ENCODE peak calls at places on chromosomes 11 and 22, in seven cellular contexts. One of them, this sample, is unnamed.

GRCh38 chr11:67266424-67267187 is at the start of gene GRK2:
- DNase-seq in stimulated activated CD4-positive, alpha-beta T cell treated with anti-CD3 and anti-CD28 coated beads, Interleukin-1b, Interleukin-23, amount 100 ng/mL, for 24 hours: no peak
- DNase-seq in effector CD4-positive, alpha-beta T cell: no peak
- DNase-seq in NCI-H748 treated with DMSO at 0.1 percent for 48 hours: no peak
- DNase-seq in activated naive CD4-positive, alpha-beta T cell treated with anti-CD3 and anti-CD28 coated beads, Interleukin-2, amount 10 ng/mL, durations not matched to agents 7 days and 5 days: peak
- DNase-seq in stimulated activated CD8-positive, alpha-beta memory T cell treated with anti-CD3 and anti-CD28 coated beads, Interleukin-12 subunit alpha, Interleukin-12 subunit beta, amount 100 ng/mL, for 1 hour: no peak
- DNase-seq in HCT116: no peak
- DNase-seq in this sample: peak

GRCh38 chr11:3803726-3804510 is 4.4 kb upstream of the PGAP2 start:
- DNase-seq in stimulated activated CD4-positive, alpha-beta T cell treated with anti-CD3 and anti-CD28 coated beads, Interleukin-1b, Interleukin-23, amount 100 ng/mL, for 24 hours: no peak
- DNase-seq in effector CD4-positive, alpha-beta T cell: no peak
- DNase-seq in NCI-H748 treated with DMSO at 0.1 percent for 48 hours: no peak
- DNase-seq in activated naive CD4-positive, alpha-beta T cell treated with anti-CD3 and anti-CD28 coated beads, Interleukin-2, amount 10 ng/mL, durations not matched to agents 7 days and 5 days: no peak
- DNase-seq in stimulated activated CD8-positive, alpha-beta memory T cell treated with anti-CD3 and anti-CD28 coated beads, Interleukin-12 subunit alpha, Interleukin-12 subunit beta, amount 100 ng/mL, for 1 hour: no peak
- DNase-seq in HCT116: no peak
- DNase-seq in this sample: no peak

GRCh38 chr11:77046060-77046501 is 11.9 kb downstream of the B3GNT6 start:
- DNase-seq in stimulated activated CD4-positive, alpha-beta T cell treated with anti-CD3 and anti-CD28 coated beads, Interleukin-1b, Interleukin-23, amount 100 ng/mL, for 24 hours: peak
- DNase-seq in effector CD4-positive, alpha-beta T cell: peak
- DNase-seq in NCI-H748 treated with DMSO at 0.1 percent for 48 hours: peak
- DNase-seq in activated naive CD4-positive, alpha-beta T cell treated with anti-CD3 and anti-CD28 coated beads, Interleukin-2, amount 10 ng/mL, durations not matched to agents 7 days and 5 days: peak
- DNase-seq in stimulated activated CD8-positive, alpha-beta memory T cell treated with anti-CD3 and anti-CD28 coated beads, Interleukin-12 subunit alpha, Interleukin-12 subunit beta, amount 100 ng/mL, for 1 hour: no peak
- DNase-seq in HCT116: peak
- DNase-seq in this sample: peak

GRCh38 chr11:79592441-79593223 is 151.8 kb upstream of the TENM4 start:
- DNase-seq in stimulated activated CD4-positive, alpha-beta T cell treated with anti-CD3 and anti-CD28 coated beads, Interleukin-1b, Interleukin-23, amount 100 ng/mL, for 24 hours: no peak
- DNase-seq in effector CD4-positive, alpha-beta T cell: no peak
- DNase-seq in NCI-H748 treated with DMSO at 0.1 percent for 48 hours: no peak
- DNase-seq in activated naive CD4-positive, alpha-beta T cell treated with anti-CD3 and anti-CD28 coated beads, Interleukin-2, amount 10 ng/mL, durations not matched to agents 7 days and 5 days: no peak
- DNase-seq in stimulated activated CD8-positive, alpha-beta memory T cell treated with anti-CD3 and anti-CD28 coated beads, Interleukin-12 subunit alpha, Interleukin-12 subunit beta, amount 100 ng/mL, for 1 hour: no peak
- DNase-seq in HCT116: no peak
- DNase-seq in this sample: no peak

GRCh38 chr11:117523680-117524079 is 196.0 kb downstream of the CEP164 start:
- DNase-seq in stimulated activated CD4-positive, alpha-beta T cell treated with anti-CD3 and anti-CD28 coated beads, Interleukin-1b, Interleukin-23, amount 100 ng/mL, for 24 hours: no peak
- DNase-seq in effector CD4-positive, alpha-beta T cell: no peak
- DNase-seq in NCI-H748 treated with DMSO at 0.1 percent for 48 hours: no peak
- DNase-seq in activated naive CD4-positive, alpha-beta T cell treated with anti-CD3 and anti-CD28 coated beads, Interleukin-2, amount 10 ng/mL, durations not matched to agents 7 days and 5 days: no peak
- DNase-seq in stimulated activated CD8-positive, alpha-beta memory T cell treated with anti-CD3 and anti-CD28 coated beads, Interleukin-12 subunit alpha, Interleukin-12 subunit beta, amount 100 ng/mL, for 1 hour: no peak
- DNase-seq in HCT116: no peak
- DNase-seq in this sample: no peak

GRCh38 chr11:62680825-62681240 is 2.0 kb upstream of the UBXN1 start:
- DNase-seq in stimulated activated CD4-positive, alpha-beta T cell treated with anti-CD3 and anti-CD28 coated beads, Interleukin-1b, Interleukin-23, amount 100 ng/mL, for 24 hours: no peak
- DNase-seq in effector CD4-positive, alpha-beta T cell: no peak
- DNase-seq in NCI-H748 treated with DMSO at 0.1 percent for 48 hours: no peak
- DNase-seq in activated naive CD4-positive, alpha-beta T cell treated with anti-CD3 and anti-CD28 coated beads, Interleukin-2, amount 10 ng/mL, durations not matched to agents 7 days and 5 days: peak
- DNase-seq in stimulated activated CD8-positive, alpha-beta memory T cell treated with anti-CD3 and anti-CD28 coated beads, Interleukin-12 subunit alpha, Interleukin-12 subunit beta, amount 100 ng/mL, for 1 hour: no peak
- DNase-seq in HCT116: peak
- DNase-seq in this sample: no peak

GRCh38 chr11:66327171-66328035 is 8.8 kb downstream of the RIN1 start:
- DNase-seq in stimulated activated CD4-positive, alpha-beta T cell treated with anti-CD3 and anti-CD28 coated beads, Interleukin-1b, Interleukin-23, amount 100 ng/mL, for 24 hours: no peak
- DNase-seq in effector CD4-positive, alpha-beta T cell: no peak
- DNase-seq in NCI-H748 treated with DMSO at 0.1 percent for 48 hours: no peak
- DNase-seq in activated naive CD4-positive, alpha-beta T cell treated with anti-CD3 and anti-CD28 coated beads, Interleukin-2, amount 10 ng/mL, durations not matched to agents 7 days and 5 days: no peak
- DNase-seq in stimulated activated CD8-positive, alpha-beta memory T cell treated with anti-CD3 and anti-CD28 coated beads, Interleukin-12 subunit alpha, Interleukin-12 subunit beta, amount 100 ng/mL, for 1 hour: no peak
- DNase-seq in HCT116: no peak
- DNase-seq in this sample: no peak

GRCh38 chr11:12421386-12421785 is 44.0 kb downstream of the PARVA start:
- DNase-seq in stimulated activated CD4-positive, alpha-beta T cell treated with anti-CD3 and anti-CD28 coated beads, Interleukin-1b, Interleukin-23, amount 100 ng/mL, for 24 hours: no peak
- DNase-seq in effector CD4-positive, alpha-beta T cell: no peak
- DNase-seq in NCI-H748 treated with DMSO at 0.1 percent for 48 hours: no peak
- DNase-seq in activated naive CD4-positive, alpha-beta T cell treated with anti-CD3 and anti-CD28 coated beads, Interleukin-2, amount 10 ng/mL, durations not matched to agents 7 days and 5 days: no peak
- DNase-seq in stimulated activated CD8-positive, alpha-beta memory T cell treated with anti-CD3 and anti-CD28 coated beads, Interleukin-12 subunit alpha, Interleukin-12 subunit beta, amount 100 ng/mL, for 1 hour: no peak
- DNase-seq in HCT116: no peak
- DNase-seq in this sample: no peak

GRCh38 chr11:3006505-3007260 is 14.6 kb upstream of the NAP1L4 start:
- DNase-seq in stimulated activated CD4-positive, alpha-beta T cell treated with anti-CD3 and anti-CD28 coated beads, Interleukin-1b, Interleukin-23, amount 100 ng/mL, for 24 hours: no peak
- DNase-seq in effector CD4-positive, alpha-beta T cell: no peak
- DNase-seq in NCI-H748 treated with DMSO at 0.1 percent for 48 hours: no peak
- DNase-seq in activated naive CD4-positive, alpha-beta T cell treated with anti-CD3 and anti-CD28 coated beads, Interleukin-2, amount 10 ng/mL, durations not matched to agents 7 days and 5 days: peak
- DNase-seq in stimulated activated CD8-positive, alpha-beta memory T cell treated with anti-CD3 and anti-CD28 coated beads, Interleukin-12 subunit alpha, Interleukin-12 subunit beta, amount 100 ng/mL, for 1 hour: peak
- DNase-seq in HCT116: no peak
- DNase-seq in this sample: no peak

GRCh38 chr11:2850366-2850765 is 35.2 kb downstream of the CDKN1C start:
- DNase-seq in stimulated activated CD4-positive, alpha-beta T cell treated with anti-CD3 and anti-CD28 coated beads, Interleukin-1b, Interleukin-23, amount 100 ng/mL, for 24 hours: no peak
- DNase-seq in effector CD4-positive, alpha-beta T cell: no peak
- DNase-seq in NCI-H748 treated with DMSO at 0.1 percent for 48 hours: no peak
- DNase-seq in activated naive CD4-positive, alpha-beta T cell treated with anti-CD3 and anti-CD28 coated beads, Interleukin-2, amount 10 ng/mL, durations not matched to agents 7 days and 5 days: no peak
- DNase-seq in stimulated activated CD8-positive, alpha-beta memory T cell treated with anti-CD3 and anti-CD28 coated beads, Interleukin-12 subunit alpha, Interleukin-12 subunit beta, amount 100 ng/mL, for 1 hour: no peak
- DNase-seq in HCT116: no peak
- DNase-seq in this sample: no peak

GRCh38 chr11:92204731-92205130 is 19.9 kb upstream of the FAT3 start:
- DNase-seq in stimulated activated CD4-positive, alpha-beta T cell treated with anti-CD3 and anti-CD28 coated beads, Interleukin-1b, Interleukin-23, amount 100 ng/mL, for 24 hours: no peak
- DNase-seq in effector CD4-positive, alpha-beta T cell: no peak
- DNase-seq in NCI-H748 treated with DMSO at 0.1 percent for 48 hours: no peak
- DNase-seq in activated naive CD4-positive, alpha-beta T cell treated with anti-CD3 and anti-CD28 coated beads, Interleukin-2, amount 10 ng/mL, durations not matched to agents 7 days and 5 days: no peak
- DNase-seq in stimulated activated CD8-positive, alpha-beta memory T cell treated with anti-CD3 and anti-CD28 coated beads, Interleukin-12 subunit alpha, Interleukin-12 subunit beta, amount 100 ng/mL, for 1 hour: no peak
- DNase-seq in HCT116: no peak
- DNase-seq in this sample: no peak

GRCh38 chr11:44316388-44317240 is 6.7 kb upstream of the ALX4 start:
- DNase-seq in stimulated activated CD4-positive, alpha-beta T cell treated with anti-CD3 and anti-CD28 coated beads, Interleukin-1b, Interleukin-23, amount 100 ng/mL, for 24 hours: no peak
- DNase-seq in effector CD4-positive, alpha-beta T cell: no peak
- DNase-seq in NCI-H748 treated with DMSO at 0.1 percent for 48 hours: no peak
- DNase-seq in activated naive CD4-positive, alpha-beta T cell treated with anti-CD3 and anti-CD28 coated beads, Interleukin-2, amount 10 ng/mL, durations not matched to agents 7 days and 5 days: no peak
- DNase-seq in stimulated activated CD8-positive, alpha-beta memory T cell treated with anti-CD3 and anti-CD28 coated beads, Interleukin-12 subunit alpha, Interleukin-12 subunit beta, amount 100 ng/mL, for 1 hour: no peak
- DNase-seq in HCT116: no peak
- DNase-seq in this sample: no peak

GRCh38 chr11:57751676-57752253 is at the start of gene BTBD18:
- DNase-seq in stimulated activated CD4-positive, alpha-beta T cell treated with anti-CD3 and anti-CD28 coated beads, Interleukin-1b, Interleukin-23, amount 100 ng/mL, for 24 hours: no peak
- DNase-seq in effector CD4-positive, alpha-beta T cell: no peak
- DNase-seq in NCI-H748 treated with DMSO at 0.1 percent for 48 hours: peak
- DNase-seq in activated naive CD4-positive, alpha-beta T cell treated with anti-CD3 and anti-CD28 coated beads, Interleukin-2, amount 10 ng/mL, durations not matched to agents 7 days and 5 days: peak
- DNase-seq in stimulated activated CD8-positive, alpha-beta memory T cell treated with anti-CD3 and anti-CD28 coated beads, Interleukin-12 subunit alpha, Interleukin-12 subunit beta, amount 100 ng/mL, for 1 hour: no peak
- DNase-seq in HCT116: no peak
- DNase-seq in this sample: no peak

GRCh38 chr11:92511522-92512203 is 287.0 kb downstream of the FAT3 start:
- DNase-seq in stimulated activated CD4-positive, alpha-beta T cell treated with anti-CD3 and anti-CD28 coated beads, Interleukin-1b, Interleukin-23, amount 100 ng/mL, for 24 hours: no peak
- DNase-seq in effector CD4-positive, alpha-beta T cell: no peak
- DNase-seq in NCI-H748 treated with DMSO at 0.1 percent for 48 hours: no peak
- DNase-seq in activated naive CD4-positive, alpha-beta T cell treated with anti-CD3 and anti-CD28 coated beads, Interleukin-2, amount 10 ng/mL, durations not matched to agents 7 days and 5 days: no peak
- DNase-seq in stimulated activated CD8-positive, alpha-beta memory T cell treated with anti-CD3 and anti-CD28 coated beads, Interleukin-12 subunit alpha, Interleukin-12 subunit beta, amount 100 ng/mL, for 1 hour: no peak
- DNase-seq in HCT116: no peak
- DNase-seq in this sample: no peak

GRCh38 chr11:31981457-31981856 is 109.4 kb upstream of the RCN1 start:
- DNase-seq in stimulated activated CD4-positive, alpha-beta T cell treated with anti-CD3 and anti-CD28 coated beads, Interleukin-1b, Interleukin-23, amount 100 ng/mL, for 24 hours: no peak
- DNase-seq in effector CD4-positive, alpha-beta T cell: no peak
- DNase-seq in NCI-H748 treated with DMSO at 0.1 percent for 48 hours: no peak
- DNase-seq in activated naive CD4-positive, alpha-beta T cell treated with anti-CD3 and anti-CD28 coated beads, Interleukin-2, amount 10 ng/mL, durations not matched to agents 7 days and 5 days: no peak
- DNase-seq in stimulated activated CD8-positive, alpha-beta memory T cell treated with anti-CD3 and anti-CD28 coated beads, Interleukin-12 subunit alpha, Interleukin-12 subunit beta, amount 100 ng/mL, for 1 hour: no peak
- DNase-seq in HCT116: no peak
- DNase-seq in this sample: no peak

GRCh38 chr11:44711113-44711512 is 15.6 kb upstream of the TSPAN18 start:
- DNase-seq in stimulated activated CD4-positive, alpha-beta T cell treated with anti-CD3 and anti-CD28 coated beads, Interleukin-1b, Interleukin-23, amount 100 ng/mL, for 24 hours: no peak
- DNase-seq in effector CD4-positive, alpha-beta T cell: no peak
- DNase-seq in NCI-H748 treated with DMSO at 0.1 percent for 48 hours: no peak
- DNase-seq in activated naive CD4-positive, alpha-beta T cell treated with anti-CD3 and anti-CD28 coated beads, Interleukin-2, amount 10 ng/mL, durations not matched to agents 7 days and 5 days: no peak
- DNase-seq in stimulated activated CD8-positive, alpha-beta memory T cell treated with anti-CD3 and anti-CD28 coated beads, Interleukin-12 subunit alpha, Interleukin-12 subunit beta, amount 100 ng/mL, for 1 hour: no peak
- DNase-seq in HCT116: no peak
- DNase-seq in this sample: no peak

GRCh38 chr11:72233056-72233772 is 8.6 kb downstream of the INPPL1 start:
- DNase-seq in stimulated activated CD4-positive, alpha-beta T cell treated with anti-CD3 and anti-CD28 coated beads, Interleukin-1b, Interleukin-23, amount 100 ng/mL, for 24 hours: no peak
- DNase-seq in effector CD4-positive, alpha-beta T cell: no peak
- DNase-seq in NCI-H748 treated with DMSO at 0.1 percent for 48 hours: no peak
- DNase-seq in activated naive CD4-positive, alpha-beta T cell treated with anti-CD3 and anti-CD28 coated beads, Interleukin-2, amount 10 ng/mL, durations not matched to agents 7 days and 5 days: peak
- DNase-seq in stimulated activated CD8-positive, alpha-beta memory T cell treated with anti-CD3 and anti-CD28 coated beads, Interleukin-12 subunit alpha, Interleukin-12 subunit beta, amount 100 ng/mL, for 1 hour: no peak
- DNase-seq in HCT116: no peak
- DNase-seq in this sample: no peak

GRCh38 chr11:134643519-134644042 is 231.5 kb upstream of the B3GAT1 start:
- DNase-seq in stimulated activated CD4-positive, alpha-beta T cell treated with anti-CD3 and anti-CD28 coated beads, Interleukin-1b, Interleukin-23, amount 100 ng/mL, for 24 hours: no peak
- DNase-seq in effector CD4-positive, alpha-beta T cell: no peak
- DNase-seq in NCI-H748 treated with DMSO at 0.1 percent for 48 hours: no peak
- DNase-seq in activated naive CD4-positive, alpha-beta T cell treated with anti-CD3 and anti-CD28 coated beads, Interleukin-2, amount 10 ng/mL, durations not matched to agents 7 days and 5 days: no peak
- DNase-seq in stimulated activated CD8-positive, alpha-beta memory T cell treated with anti-CD3 and anti-CD28 coated beads, Interleukin-12 subunit alpha, Interleukin-12 subunit beta, amount 100 ng/mL, for 1 hour: no peak
- DNase-seq in HCT116: no peak
- DNase-seq in this sample: no peak

GRCh38 chr11:36000616-36001190 is 56.8 kb downstream of the LDLRAD3 start:
- DNase-seq in stimulated activated CD4-positive, alpha-beta T cell treated with anti-CD3 and anti-CD28 coated beads, Interleukin-1b, Interleukin-23, amount 100 ng/mL, for 24 hours: no peak
- DNase-seq in effector CD4-positive, alpha-beta T cell: no peak
- DNase-seq in NCI-H748 treated with DMSO at 0.1 percent for 48 hours: no peak
- DNase-seq in activated naive CD4-positive, alpha-beta T cell treated with anti-CD3 and anti-CD28 coated beads, Interleukin-2, amount 10 ng/mL, durations not matched to agents 7 days and 5 days: no peak
- DNase-seq in stimulated activated CD8-positive, alpha-beta memory T cell treated with anti-CD3 and anti-CD28 coated beads, Interleukin-12 subunit alpha, Interleukin-12 subunit beta, amount 100 ng/mL, for 1 hour: no peak
- DNase-seq in HCT116: no peak
- DNase-seq in this sample: no peak

GRCh38 chr22:38973289-38974169 is 8.6 kb upstream of the APOBEC3B start:
- DNase-seq in stimulated activated CD4-positive, alpha-beta T cell treated with anti-CD3 and anti-CD28 coated beads, Interleukin-1b, Interleukin-23, amount 100 ng/mL, for 24 hours: peak
- DNase-seq in effector CD4-positive, alpha-beta T cell: peak
- DNase-seq in NCI-H748 treated with DMSO at 0.1 percent for 48 hours: peak
- DNase-seq in activated naive CD4-positive, alpha-beta T cell treated with anti-CD3 and anti-CD28 coated beads, Interleukin-2, amount 10 ng/mL, durations not matched to agents 7 days and 5 days: peak
- DNase-seq in stimulated activated CD8-positive, alpha-beta memory T cell treated with anti-CD3 and anti-CD28 coated beads, Interleukin-12 subunit alpha, Interleukin-12 subunit beta, amount 100 ng/mL, for 1 hour: peak
- DNase-seq in HCT116: no peak
- DNase-seq in this sample: no peak

GRCh38 chr11:122879785-122880184 is 2.8 kb upstream of the JHY start:
- DNase-seq in stimulated activated CD4-positive, alpha-beta T cell treated with anti-CD3 and anti-CD28 coated beads, Interleukin-1b, Interleukin-23, amount 100 ng/mL, for 24 hours: no peak
- DNase-seq in effector CD4-positive, alpha-beta T cell: no peak
- DNase-seq in NCI-H748 treated with DMSO at 0.1 percent for 48 hours: peak
- DNase-seq in activated naive CD4-positive, alpha-beta T cell treated with anti-CD3 and anti-CD28 coated beads, Interleukin-2, amount 10 ng/mL, durations not matched to agents 7 days and 5 days: no peak
- DNase-seq in stimulated activated CD8-positive, alpha-beta memory T cell treated with anti-CD3 and anti-CD28 coated beads, Interleukin-12 subunit alpha, Interleukin-12 subunit beta, amount 100 ng/mL, for 1 hour: no peak
- DNase-seq in HCT116: no peak
- DNase-seq in this sample: no peak

GRCh38 chr11:42299780-42300179 is 840.3 kb upstream of the LRRC4C start:
- DNase-seq in stimulated activated CD4-positive, alpha-beta T cell treated with anti-CD3 and anti-CD28 coated beads, Interleukin-1b, Interleukin-23, amount 100 ng/mL, for 24 hours: no peak
- DNase-seq in effector CD4-positive, alpha-beta T cell: no peak
- DNase-seq in NCI-H748 treated with DMSO at 0.1 percent for 48 hours: no peak
- DNase-seq in activated naive CD4-positive, alpha-beta T cell treated with anti-CD3 and anti-CD28 coated beads, Interleukin-2, amount 10 ng/mL, durations not matched to agents 7 days and 5 days: no peak
- DNase-seq in stimulated activated CD8-positive, alpha-beta memory T cell treated with anti-CD3 and anti-CD28 coated beads, Interleukin-12 subunit alpha, Interleukin-12 subunit beta, amount 100 ng/mL, for 1 hour: no peak
- DNase-seq in HCT116: no peak
- DNase-seq in this sample: no peak

GRCh38 chr11:78041843-78042455 is 18.9 kb upstream of the KCTD14 start:
- DNase-seq in stimulated activated CD4-positive, alpha-beta T cell treated with anti-CD3 and anti-CD28 coated beads, Interleukin-1b, Interleukin-23, amount 100 ng/mL, for 24 hours: no peak
- DNase-seq in effector CD4-positive, alpha-beta T cell: no peak
- DNase-seq in NCI-H748 treated with DMSO at 0.1 percent for 48 hours: no peak
- DNase-seq in activated naive CD4-positive, alpha-beta T cell treated with anti-CD3 and anti-CD28 coated beads, Interleukin-2, amount 10 ng/mL, durations not matched to agents 7 days and 5 days: no peak
- DNase-seq in stimulated activated CD8-positive, alpha-beta memory T cell treated with anti-CD3 and anti-CD28 coated beads, Interleukin-12 subunit alpha, Interleukin-12 subunit beta, amount 100 ng/mL, for 1 hour: no peak
- DNase-seq in HCT116: no peak
- DNase-seq in this sample: no peak

GRCh38 chr11:62169935-62170334 is 20.1 kb upstream of the SCGB1D1 start:
- DNase-seq in stimulated activated CD4-positive, alpha-beta T cell treated with anti-CD3 and anti-CD28 coated beads, Interleukin-1b, Interleukin-23, amount 100 ng/mL, for 24 hours: no peak
- DNase-seq in effector CD4-positive, alpha-beta T cell: no peak
- DNase-seq in NCI-H748 treated with DMSO at 0.1 percent for 48 hours: no peak
- DNase-seq in activated naive CD4-positive, alpha-beta T cell treated with anti-CD3 and anti-CD28 coated beads, Interleukin-2, amount 10 ng/mL, durations not matched to agents 7 days and 5 days: no peak
- DNase-seq in stimulated activated CD8-positive, alpha-beta memory T cell treated with anti-CD3 and anti-CD28 coated beads, Interleukin-12 subunit alpha, Interleukin-12 subunit beta, amount 100 ng/mL, for 1 hour: no peak
- DNase-seq in HCT116: no peak
- DNase-seq in this sample: no peak

This sample was measured in NCI-H1048.